ENCODE peak calls at places on chromosomes 4 and X, in six cellular contexts. One of them, this sample, is unnamed.

GRCh38 chr4:6517171-6517570 is 44.8 kb upstream of the PPP2R2C start:
- DNase-seq in GM12892: no peak
- DNase-seq in H1: no peak
- DNase-seq in GM12878: no peak
- DNase-seq in SK-N-SH: no peak
- DNase-seq in GM12891: no peak
- DNase-seq in this sample: no peak

GRCh38 chrX:7993873-7994272 is 66.7 kb upstream of the PNPLA4 start:
- DNase-seq in GM12878: no peak
- DNase-seq in H1: no peak
- DNase-seq in SK-N-SH: no peak
- DNase-seq in GM12891: no peak
- DNase-seq in GM12892: no peak
- DNase-seq in this sample: no peak

GRCh38 chr4:156968479-156968984 is 3.1 kb downstream of the PDGFC start:
- DNase-seq in GM12892: no peak
- DNase-seq in GM12878: no peak
- DNase-seq in GM12891: peak
- DNase-seq in SK-N-SH: peak
- DNase-seq in H1: no peak
- DNase-seq in this sample: peak

GRCh38 chr4:121583396-121583795 is 113.4 kb downstream of the ANXA5 start:
- DNase-seq in H1: no peak
- DNase-seq in GM12892: no peak
- DNase-seq in SK-N-SH: no peak
- DNase-seq in GM12878: no peak
- DNase-seq in GM12891: no peak
- DNase-seq in this sample: no peak

GRCh38 chrX:130741584-130741983 is 161.4 kb downstream of the ENOX2 start:
- DNase-seq in GM12891: no peak
- DNase-seq in H1: no peak
- DNase-seq in GM12892: no peak
- DNase-seq in SK-N-SH: no peak
- DNase-seq in GM12878: no peak
- DNase-seq in this sample: no peak

GRCh38 chr4:30840571-30840970 is 120.4 kb downstream of the PCDH7 start:
- DNase-seq in GM12892: no peak
- DNase-seq in H1: no peak
- DNase-seq in GM12878: no peak
- DNase-seq in GM12891: no peak
- DNase-seq in SK-N-SH: no peak
- DNase-seq in this sample: no peak

GRCh38 chr4:46425775-46426400 is 36.0 kb upstream of the GABRA2 start:
- DNase-seq in GM12891: no peak
- DNase-seq in GM12878: no peak
- DNase-seq in H1: no peak
- DNase-seq in GM12892: no peak
- DNase-seq in SK-N-SH: no peak
- DNase-seq in this sample: no peak

GRCh38 chr4:1795304-1796195 is 2.5 kb downstream of the FGFR3 start:
- DNase-seq in H1: no peak
- DNase-seq in GM12878: no peak
- DNase-seq in GM12892: no peak
- DNase-seq in GM12891: no peak
- DNase-seq in SK-N-SH: no peak
- DNase-seq in this sample: peak

GRCh38 chr4:52904421-52904820 is 42.3 kb downstream of the RASL11B start:
- DNase-seq in SK-N-SH: no peak
- DNase-seq in GM12878: no peak
- DNase-seq in GM12891: no peak
- DNase-seq in H1: no peak
- DNase-seq in GM12892: no peak
- DNase-seq in this sample: no peak

GRCh38 chr4:1796486-1797204 is 3.6 kb downstream of the FGFR3 start:
- DNase-seq in GM12892: no peak
- DNase-seq in H1: no peak
- DNase-seq in SK-N-SH: no peak
- DNase-seq in GM12878: no peak
- DNase-seq in GM12891: no peak
- DNase-seq in this sample: no peak

GRCh38 chr4:1373892-1374705 is 27.1 kb downstream of the UVSSA start:
- DNase-seq in H1: no peak
- DNase-seq in GM12878: no peak
- DNase-seq in SK-N-SH: no peak
- DNase-seq in GM12891: no peak
- DNase-seq in GM12892: no peak
- DNase-seq in this sample: no peak

GRCh38 chrX:115452256-115452655 is 108.7 kb upstream of the PLS3 start:
- DNase-seq in GM12892: no peak
- DNase-seq in GM12891: no peak
- DNase-seq in H1: no peak
- DNase-seq in SK-N-SH: no peak
- DNase-seq in GM12878: no peak
- DNase-seq in this sample: no peak

GRCh38 chr4:151110236-151110635 is 10.8 kb downstream of the RPS3A start:
- DNase-seq in SK-N-SH: no peak
- DNase-seq in GM12891: no peak
- DNase-seq in GM12878: no peak
- DNase-seq in GM12892: no peak
- DNase-seq in H1: no peak
- DNase-seq in this sample: no peak

GRCh38 chr4:16875487-16875886 is 23.0 kb downstream of the LDB2 start:
- DNase-seq in GM12892: no peak
- DNase-seq in GM12878: no peak
- DNase-seq in GM12891: no peak
- DNase-seq in SK-N-SH: no peak
- DNase-seq in H1: no peak
- DNase-seq in this sample: no peak

GRCh38 chrX:2387614-2388239 is 113.0 kb downstream of the DHRSX start:
- DNase-seq in H1: no peak
- DNase-seq in GM12892: no peak
- DNase-seq in GM12891: no peak
- DNase-seq in GM12878: no peak
- DNase-seq in SK-N-SH: no peak
- DNase-seq in this sample: no peak

GRCh38 chr4:73990988-73991883 is 3.2 kb upstream of the PPBP start:
- DNase-seq in GM12878: no peak
- DNase-seq in GM12892: no peak
- DNase-seq in SK-N-SH: no peak
- DNase-seq in H1: no peak
- DNase-seq in GM12891: no peak
- DNase-seq in this sample: no peak

GRCh38 chr4:1330761-1331590 is 16.0 kb upstream of the UVSSA start:
- DNase-seq in GM12891: no peak
- DNase-seq in H1: no peak
- DNase-seq in GM12892: no peak
- DNase-seq in SK-N-SH: peak
- DNase-seq in GM12878: no peak
- DNase-seq in this sample: no peak

GRCh38 chr4:114041117-114041475 is 61.6 kb upstream of the ARSJ start:
- DNase-seq in H1: no peak
- DNase-seq in GM12878: no peak
- DNase-seq in SK-N-SH: no peak
- DNase-seq in GM12892: no peak
- DNase-seq in GM12891: no peak
- DNase-seq in this sample: no peak
- TF ChIP-seq TAF1 in H1: no peak
- TF ChIP-seq TAF1 in GM12878: no peak
- TF ChIP-seq TAF1 in SK-N-SH: no peak
- TF ChIP-seq TAF1 in GM12892: no peak
- TF ChIP-seq TAF1 in GM12891: no peak
- TF ChIP-seq TAF1 in this sample: no peak

DNA sequence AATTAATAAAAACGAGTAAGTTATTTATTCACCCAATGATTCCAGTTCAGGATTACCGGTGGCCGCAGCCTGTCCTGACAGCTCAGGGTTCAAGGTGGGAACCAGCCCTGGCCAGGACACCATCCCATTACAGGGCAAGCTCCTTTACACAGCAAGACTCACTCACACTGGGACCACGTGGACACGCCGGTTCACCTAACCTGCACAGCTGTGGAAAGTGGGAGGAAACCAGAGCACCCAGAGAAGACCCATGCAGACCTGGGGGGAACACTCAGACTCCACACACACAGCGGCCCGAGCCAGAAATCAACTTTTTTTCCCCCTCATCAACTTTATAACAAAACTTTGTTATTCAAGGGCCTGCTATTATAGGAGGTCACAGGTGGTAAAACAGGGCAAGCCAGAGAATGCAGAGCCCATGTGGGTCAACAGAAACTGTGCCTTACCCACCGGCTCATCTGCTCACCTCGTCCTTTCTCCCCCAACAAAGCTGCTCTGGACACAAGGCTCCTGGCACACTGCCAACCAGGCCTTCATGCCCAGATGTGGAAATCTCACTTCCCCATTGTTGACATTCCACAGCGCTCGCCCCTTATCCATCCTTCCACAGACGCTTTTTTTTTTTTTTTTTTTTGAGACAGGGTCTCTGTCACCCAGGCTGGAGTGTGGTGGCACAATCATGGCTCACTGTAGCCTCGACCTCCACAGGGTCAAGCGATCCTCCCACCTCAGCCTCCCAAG is 8.0 kb upstream of the ODAPH start:
- DNase-seq in GM12892: no peak
- DNase-seq in H1: no peak
- DNase-seq in GM12891: no peak
- DNase-seq in GM12878: no peak
- DNase-seq in SK-N-SH: peak
- DNase-seq in this sample: peak
- TF ChIP-seq TAF1 in GM12892: no peak
- TF ChIP-seq TAF1 in H1: no peak
- TF ChIP-seq TAF1 in GM12891: no peak
- TF ChIP-seq TAF1 in GM12878: no peak
- TF ChIP-seq TAF1 in SK-N-SH: no peak
- TF ChIP-seq TAF1 in this sample: no peak

GRCh38 chrX:630007-630921 is at the start of gene SHOX:
- DNase-seq in GM12891: no peak
- DNase-seq in GM12892: no peak
- DNase-seq in GM12878: no peak
- DNase-seq in SK-N-SH: no peak
- DNase-seq in H1: no peak
- DNase-seq in this sample: no peak
- TF ChIP-seq TAF1 in GM12891: no peak
- TF ChIP-seq TAF1 in GM12892: no peak
- TF ChIP-seq TAF1 in GM12878: no peak
- TF ChIP-seq TAF1 in SK-N-SH: no peak
- TF ChIP-seq TAF1 in H1: no peak
- TF ChIP-seq TAF1 in this sample: no peak

DNA sequence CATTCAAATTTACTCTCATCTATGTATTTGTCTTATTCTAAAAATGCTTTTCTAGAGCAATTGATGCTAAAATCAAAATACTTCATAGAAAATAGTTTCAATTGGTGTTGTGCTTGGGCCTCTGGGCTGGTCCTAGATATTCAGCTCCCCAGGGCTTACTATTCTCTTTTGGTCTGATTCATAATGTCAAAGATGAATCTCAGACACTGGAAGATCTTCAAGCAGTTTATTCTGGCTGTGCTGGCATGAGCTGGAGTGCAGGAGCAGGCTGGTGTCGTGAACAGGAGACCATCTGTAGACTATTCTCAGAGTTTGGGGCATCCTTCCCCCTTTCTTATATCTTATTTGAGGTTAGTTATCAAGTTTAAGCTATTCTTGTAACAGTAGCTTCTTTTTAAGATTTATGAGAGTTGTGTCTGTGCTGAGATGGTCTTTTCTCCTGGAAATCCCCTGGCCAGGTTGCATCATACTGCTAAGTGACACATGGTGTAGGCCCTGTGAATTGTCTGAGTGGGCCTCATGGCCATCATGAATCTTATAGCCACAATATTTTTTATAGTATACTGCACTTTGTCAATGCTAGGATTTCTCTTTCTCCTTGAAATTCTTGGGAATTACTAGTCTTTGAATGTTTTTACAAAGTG is 1624.0 kb upstream of the IGFBP7 start:
- DNase-seq in H1: no peak
- DNase-seq in GM12892: no peak
- DNase-seq in GM12891: no peak
- DNase-seq in GM12878: no peak
- DNase-seq in SK-N-SH: no peak
- DNase-seq in this sample: no peak
- TF ChIP-seq TAF1 in H1: no peak
- TF ChIP-seq TAF1 in GM12892: no peak
- TF ChIP-seq TAF1 in GM12891: no peak
- TF ChIP-seq TAF1 in GM12878: no peak
- TF ChIP-seq TAF1 in SK-N-SH: no peak
- TF ChIP-seq TAF1 in this sample: no peak

GRCh38 chr4:178976861-178977260 is 1534.6 kb upstream of the AGA start:
- DNase-seq in H1: no peak
- DNase-seq in GM12892: no peak
- DNase-seq in GM12878: no peak
- DNase-seq in SK-N-SH: no peak
- DNase-seq in GM12891: no peak
- DNase-seq in this sample: no peak
- TF ChIP-seq TAF1 in H1: no peak
- TF ChIP-seq TAF1 in GM12892: no peak
- TF ChIP-seq TAF1 in GM12878: no peak
- TF ChIP-seq TAF1 in SK-N-SH: no peak
- TF ChIP-seq TAF1 in GM12891: no peak
- TF ChIP-seq TAF1 in this sample: no peak

DNA sequence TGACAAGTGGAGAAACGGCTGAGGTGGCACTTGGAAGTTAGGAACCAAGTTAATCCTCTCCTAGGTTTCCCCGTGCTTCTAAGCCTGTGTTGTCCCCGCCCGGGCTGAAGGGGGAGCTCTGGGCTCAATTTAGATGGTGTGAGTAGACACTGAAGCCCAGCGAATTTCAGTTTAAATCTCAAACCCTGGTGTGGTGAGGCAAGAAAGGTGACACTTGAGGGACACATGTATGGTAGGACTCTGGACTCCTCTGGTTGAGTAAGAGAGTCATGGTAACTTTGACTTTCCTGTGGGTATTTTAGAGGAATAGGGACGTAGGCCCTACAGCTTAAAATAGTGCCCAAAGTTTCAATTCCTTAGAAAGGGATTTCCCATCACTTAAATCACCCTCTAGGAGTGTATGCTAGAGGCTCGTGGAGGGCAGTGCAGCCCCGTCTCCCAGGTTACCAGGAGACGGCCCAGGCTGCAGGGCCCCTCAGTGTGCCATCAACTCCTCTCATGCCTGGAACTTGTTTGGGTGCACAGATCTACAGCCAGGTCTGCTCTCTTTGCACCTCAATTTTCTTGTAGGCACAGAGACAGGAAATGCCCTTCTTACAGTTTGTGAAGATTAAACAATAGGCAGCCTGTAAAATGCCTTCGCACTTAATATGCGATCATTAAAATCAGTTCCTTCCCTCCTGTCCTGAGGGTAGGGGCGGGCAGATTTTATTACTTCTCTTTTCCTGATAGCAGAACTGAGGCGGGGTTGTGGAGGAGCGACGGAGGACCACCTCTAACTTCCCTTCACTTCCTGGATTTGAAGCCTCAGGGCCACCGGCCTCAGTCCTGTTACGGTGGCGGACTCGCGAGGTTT is 23.9 kb downstream of the HAND2 start:
- DNase-seq in GM12878: peak
- DNase-seq in GM12891: no peak
- DNase-seq in H1: no peak
- DNase-seq in GM12892: no peak
- DNase-seq in SK-N-SH: peak
- DNase-seq in this sample: peak
- TF ChIP-seq TAF1 in GM12878: no peak
- TF ChIP-seq TAF1 in GM12891: no peak
- TF ChIP-seq TAF1 in H1: no peak
- TF ChIP-seq TAF1 in GM12892: no peak
- TF ChIP-seq TAF1 in SK-N-SH: no peak
- TF ChIP-seq TAF1 in this sample: no peak

This sample was measured in K562.